ENCODE peak calls at places on chromosomes 12 and 14, in eight cellular contexts. One of them, this sample, is unnamed.

GRCh38 chr12:45727994-45728624 is 1.4 kb upstream of the ARID2 start:
- DNase-seq in GM19239: no peak
- DNase-seq in esophagus squamous epithelium: no peak
- DNase-seq in activated CD4-positive, alpha-beta T cell treated with anti-CD3 and anti-CD28 coated beads, Interleukin-2, amount 50 U/mL, for 48 hours: no peak
- DNase-seq in SIG-M5: no peak
- DNase-seq in stimulated activated naive B cell treated with anti-CD40 and anti-IgM and Interleukin-4, amounts not matched to agents 10 μg/mL and 1 μg/mL and 100 μg/mL, for 72 hours: no peak
- DNase-seq in stimulated activated CD4-positive, alpha-beta T cell treated with anti-CD3 and anti-CD28 coated beads, Interleukin-4, amount 100 ng/mL, for 48 hours: no peak
- DNase-seq in IMR-90: peak
- DNase-seq in this sample: no peak

GRCh38 chr12:3560295-3560620 is 69.3 kb downstream of the PRMT8 start:
- DNase-seq in esophagus squamous epithelium: no peak
- DNase-seq in GM19239: no peak
- DNase-seq in activated CD4-positive, alpha-beta T cell treated with anti-CD3 and anti-CD28 coated beads, Interleukin-2, amount 50 U/mL, for 48 hours: no peak
- DNase-seq in stimulated activated CD4-positive, alpha-beta T cell treated with anti-CD3 and anti-CD28 coated beads, Interleukin-4, amount 100 ng/mL, for 48 hours: no peak
- DNase-seq in IMR-90: no peak
- DNase-seq in stimulated activated naive B cell treated with anti-CD40 and anti-IgM and Interleukin-4, amounts not matched to agents 10 μg/mL and 1 μg/mL and 100 μg/mL, for 72 hours: no peak
- DNase-seq in SIG-M5: no peak
- DNase-seq in this sample: no peak

GRCh38 chr12:1870998-1871917 is 47.2 kb downstream of the CACNA2D4 start:
- DNase-seq in GM19239: no peak
- DNase-seq in activated CD4-positive, alpha-beta T cell treated with anti-CD3 and anti-CD28 coated beads, Interleukin-2, amount 50 U/mL, for 48 hours: no peak
- DNase-seq in stimulated activated CD4-positive, alpha-beta T cell treated with anti-CD3 and anti-CD28 coated beads, Interleukin-4, amount 100 ng/mL, for 48 hours: no peak
- DNase-seq in IMR-90: no peak
- DNase-seq in esophagus squamous epithelium: no peak
- DNase-seq in SIG-M5: no peak
- DNase-seq in stimulated activated naive B cell treated with anti-CD40 and anti-IgM and Interleukin-4, amounts not matched to agents 10 μg/mL and 1 μg/mL and 100 μg/mL, for 72 hours: no peak
- DNase-seq in this sample: no peak

GRCh38 chr14:47539065-47539464 is 136.3 kb downstream of the MDGA2 start:
- DNase-seq in stimulated activated naive B cell treated with anti-CD40 and anti-IgM and Interleukin-4, amounts not matched to agents 10 μg/mL and 1 μg/mL and 100 μg/mL, for 72 hours: no peak
- DNase-seq in activated CD4-positive, alpha-beta T cell treated with anti-CD3 and anti-CD28 coated beads, Interleukin-2, amount 50 U/mL, for 48 hours: no peak
- DNase-seq in IMR-90: no peak
- DNase-seq in stimulated activated CD4-positive, alpha-beta T cell treated with anti-CD3 and anti-CD28 coated beads, Interleukin-4, amount 100 ng/mL, for 48 hours: no peak
- DNase-seq in esophagus squamous epithelium: no peak
- DNase-seq in GM19239: no peak
- DNase-seq in SIG-M5: no peak
- DNase-seq in this sample: no peak

GRCh38 chr12:74780458-74781241 is 243.0 kb downstream of the ATXN7L3B start:
- DNase-seq in stimulated activated CD4-positive, alpha-beta T cell treated with anti-CD3 and anti-CD28 coated beads, Interleukin-4, amount 100 ng/mL, for 48 hours: no peak
- DNase-seq in activated CD4-positive, alpha-beta T cell treated with anti-CD3 and anti-CD28 coated beads, Interleukin-2, amount 50 U/mL, for 48 hours: no peak
- DNase-seq in GM19239: no peak
- DNase-seq in IMR-90: peak
- DNase-seq in SIG-M5: no peak
- DNase-seq in esophagus squamous epithelium: no peak
- DNase-seq in stimulated activated naive B cell treated with anti-CD40 and anti-IgM and Interleukin-4, amounts not matched to agents 10 μg/mL and 1 μg/mL and 100 μg/mL, for 72 hours: no peak
- DNase-seq in this sample: no peak

GRCh38 chr12:41636658-41637057 is 448.5 kb downstream of the PDZRN4 start:
- DNase-seq in SIG-M5: no peak
- DNase-seq in stimulated activated CD4-positive, alpha-beta T cell treated with anti-CD3 and anti-CD28 coated beads, Interleukin-4, amount 100 ng/mL, for 48 hours: no peak
- DNase-seq in stimulated activated naive B cell treated with anti-CD40 and anti-IgM and Interleukin-4, amounts not matched to agents 10 μg/mL and 1 μg/mL and 100 μg/mL, for 72 hours: no peak
- DNase-seq in esophagus squamous epithelium: no peak
- DNase-seq in GM19239: no peak
- DNase-seq in activated CD4-positive, alpha-beta T cell treated with anti-CD3 and anti-CD28 coated beads, Interleukin-2, amount 50 U/mL, for 48 hours: no peak
- DNase-seq in IMR-90: no peak
- DNase-seq in this sample: no peak

GRCh38 chr12:99137124-99137845 is 492.2 kb downstream of the APAF1 start:
- DNase-seq in stimulated activated CD4-positive, alpha-beta T cell treated with anti-CD3 and anti-CD28 coated beads, Interleukin-4, amount 100 ng/mL, for 48 hours: no peak
- DNase-seq in GM19239: no peak
- DNase-seq in IMR-90: no peak
- DNase-seq in esophagus squamous epithelium: no peak
- DNase-seq in stimulated activated naive B cell treated with anti-CD40 and anti-IgM and Interleukin-4, amounts not matched to agents 10 μg/mL and 1 μg/mL and 100 μg/mL, for 72 hours: no peak
- DNase-seq in activated CD4-positive, alpha-beta T cell treated with anti-CD3 and anti-CD28 coated beads, Interleukin-2, amount 50 U/mL, for 48 hours: no peak
- DNase-seq in SIG-M5: no peak
- DNase-seq in this sample: no peak

GRCh38 chr14:105419305-105420091 is at the start of gene MTA1:
- DNase-seq in SIG-M5: no peak
- DNase-seq in activated CD4-positive, alpha-beta T cell treated with anti-CD3 and anti-CD28 coated beads, Interleukin-2, amount 50 U/mL, for 48 hours: peak
- DNase-seq in esophagus squamous epithelium: no peak
- DNase-seq in stimulated activated CD4-positive, alpha-beta T cell treated with anti-CD3 and anti-CD28 coated beads, Interleukin-4, amount 100 ng/mL, for 48 hours: no peak
- DNase-seq in stimulated activated naive B cell treated with anti-CD40 and anti-IgM and Interleukin-4, amounts not matched to agents 10 μg/mL and 1 μg/mL and 100 μg/mL, for 72 hours: no peak
- DNase-seq in IMR-90: peak
- DNase-seq in GM19239: peak
- DNase-seq in this sample: peak

GRCh38 chr14:99736600-99737371 is 52.7 kb downstream of the CYP46A1 start:
- DNase-seq in GM19239: no peak
- DNase-seq in IMR-90: no peak
- DNase-seq in SIG-M5: no peak
- DNase-seq in activated CD4-positive, alpha-beta T cell treated with anti-CD3 and anti-CD28 coated beads, Interleukin-2, amount 50 U/mL, for 48 hours: no peak
- DNase-seq in stimulated activated CD4-positive, alpha-beta T cell treated with anti-CD3 and anti-CD28 coated beads, Interleukin-4, amount 100 ng/mL, for 48 hours: no peak
- DNase-seq in esophagus squamous epithelium: no peak
- DNase-seq in stimulated activated naive B cell treated with anti-CD40 and anti-IgM and Interleukin-4, amounts not matched to agents 10 μg/mL and 1 μg/mL and 100 μg/mL, for 72 hours: no peak
- DNase-seq in this sample: no peak

GRCh38 chr12:2675776-2676175 is 119.0 kb upstream of the FKBP4 start:
- DNase-seq in SIG-M5: no peak
- DNase-seq in stimulated activated naive B cell treated with anti-CD40 and anti-IgM and Interleukin-4, amounts not matched to agents 10 μg/mL and 1 μg/mL and 100 μg/mL, for 72 hours: no peak
- DNase-seq in GM19239: no peak
- DNase-seq in esophagus squamous epithelium: no peak
- DNase-seq in activated CD4-positive, alpha-beta T cell treated with anti-CD3 and anti-CD28 coated beads, Interleukin-2, amount 50 U/mL, for 48 hours: no peak
- DNase-seq in stimulated activated CD4-positive, alpha-beta T cell treated with anti-CD3 and anti-CD28 coated beads, Interleukin-4, amount 100 ng/mL, for 48 hours: no peak
- DNase-seq in IMR-90: no peak
- DNase-seq in this sample: no peak

GRCh38 chr12:52614381-52615207 is 3.8 kb downstream of the KRT73 start:
- DNase-seq in stimulated activated CD4-positive, alpha-beta T cell treated with anti-CD3 and anti-CD28 coated beads, Interleukin-4, amount 100 ng/mL, for 48 hours: no peak
- DNase-seq in SIG-M5: no peak
- DNase-seq in stimulated activated naive B cell treated with anti-CD40 and anti-IgM and Interleukin-4, amounts not matched to agents 10 μg/mL and 1 μg/mL and 100 μg/mL, for 72 hours: no peak
- DNase-seq in esophagus squamous epithelium: no peak
- DNase-seq in activated CD4-positive, alpha-beta T cell treated with anti-CD3 and anti-CD28 coated beads, Interleukin-2, amount 50 U/mL, for 48 hours: no peak
- DNase-seq in IMR-90: no peak
- DNase-seq in GM19239: no peak
- DNase-seq in this sample: no peak

GRCh38 chr12:95943231-95943842 is at the start of gene AMDHD1:
- DNase-seq in stimulated activated CD4-positive, alpha-beta T cell treated with anti-CD3 and anti-CD28 coated beads, Interleukin-4, amount 100 ng/mL, for 48 hours: peak
- DNase-seq in GM19239: peak
- DNase-seq in SIG-M5: no peak
- DNase-seq in stimulated activated naive B cell treated with anti-CD40 and anti-IgM and Interleukin-4, amounts not matched to agents 10 μg/mL and 1 μg/mL and 100 μg/mL, for 72 hours: peak
- DNase-seq in esophagus squamous epithelium: no peak
- DNase-seq in IMR-90: peak
- DNase-seq in activated CD4-positive, alpha-beta T cell treated with anti-CD3 and anti-CD28 coated beads, Interleukin-2, amount 50 U/mL, for 48 hours: peak
- DNase-seq in this sample: peak

GRCh38 chr12:132476038-132476414 is 13.9 kb upstream of the FBRSL1 start:
- DNase-seq in stimulated activated naive B cell treated with anti-CD40 and anti-IgM and Interleukin-4, amounts not matched to agents 10 μg/mL and 1 μg/mL and 100 μg/mL, for 72 hours: no peak
- DNase-seq in IMR-90: no peak
- DNase-seq in esophagus squamous epithelium: no peak
- DNase-seq in activated CD4-positive, alpha-beta T cell treated with anti-CD3 and anti-CD28 coated beads, Interleukin-2, amount 50 U/mL, for 48 hours: no peak
- DNase-seq in stimulated activated CD4-positive, alpha-beta T cell treated with anti-CD3 and anti-CD28 coated beads, Interleukin-4, amount 100 ng/mL, for 48 hours: no peak
- DNase-seq in GM19239: no peak
- DNase-seq in SIG-M5: no peak
- DNase-seq in this sample: no peak

GRCh38 chr14:57747036-57747435 is 118.9 kb downstream of the SLC35F4 start:
- DNase-seq in stimulated activated naive B cell treated with anti-CD40 and anti-IgM and Interleukin-4, amounts not matched to agents 10 μg/mL and 1 μg/mL and 100 μg/mL, for 72 hours: no peak
- DNase-seq in IMR-90: no peak
- DNase-seq in activated CD4-positive, alpha-beta T cell treated with anti-CD3 and anti-CD28 coated beads, Interleukin-2, amount 50 U/mL, for 48 hours: no peak
- DNase-seq in SIG-M5: no peak
- DNase-seq in GM19239: no peak
- DNase-seq in esophagus squamous epithelium: no peak
- DNase-seq in stimulated activated CD4-positive, alpha-beta T cell treated with anti-CD3 and anti-CD28 coated beads, Interleukin-4, amount 100 ng/mL, for 48 hours: no peak
- DNase-seq in this sample: no peak

GRCh38 chr12:76223869-76224268 is 124.3 kb downstream of the BBS10 start:
- DNase-seq in stimulated activated naive B cell treated with anti-CD40 and anti-IgM and Interleukin-4, amounts not matched to agents 10 μg/mL and 1 μg/mL and 100 μg/mL, for 72 hours: no peak
- DNase-seq in esophagus squamous epithelium: no peak
- DNase-seq in SIG-M5: no peak
- DNase-seq in activated CD4-positive, alpha-beta T cell treated with anti-CD3 and anti-CD28 coated beads, Interleukin-2, amount 50 U/mL, for 48 hours: no peak
- DNase-seq in IMR-90: no peak
- DNase-seq in stimulated activated CD4-positive, alpha-beta T cell treated with anti-CD3 and anti-CD28 coated beads, Interleukin-4, amount 100 ng/mL, for 48 hours: no peak
- DNase-seq in GM19239: no peak
- DNase-seq in this sample: no peak